ENCODE peak calls at places on chromosomes 13 and 19, in nine cellular contexts. One of them, this sample, is unnamed.

GRCh38 chr13:90918551-90918950 is 428.9 kb upstream of the MIR17HG start:
- DNase-seq in NCI-H187 treated with DMSO at 0.1 percent for 48 hours: no peak
- DNase-seq in anterior cingulate cortex: no peak
- DNase-seq in GM12865: no peak
- DNase-seq in brain microvascular endothelial cell: no peak
- DNase-seq in A673: peak
- DNase-seq in EH: no peak
- DNase-seq in HEK293T: no peak
- DNase-seq in activated effector memory CD4-positive, alpha-beta T cell treated with Interleukin-2 at 50 U/mL for 16 hours: no peak
- DNase-seq in this sample: peak

GRCh38 chr13:75881109-75881775 is 245.1 kb downstream of the LMO7 start:
- DNase-seq in NCI-H187 treated with DMSO at 0.1 percent for 48 hours: no peak
- DNase-seq in anterior cingulate cortex: no peak
- DNase-seq in GM12865: no peak
- DNase-seq in brain microvascular endothelial cell: no peak
- DNase-seq in A673: no peak
- DNase-seq in EH: no peak
- DNase-seq in HEK293T: no peak
- DNase-seq in activated effector memory CD4-positive, alpha-beta T cell treated with Interleukin-2 at 50 U/mL for 16 hours: no peak
- DNase-seq in this sample: peak

GRCh38 chr13:74151859-74152258 is 17.7 kb upstream of the KLF12 start:
- DNase-seq in NCI-H187 treated with DMSO at 0.1 percent for 48 hours: no peak
- DNase-seq in anterior cingulate cortex: no peak
- DNase-seq in GM12865: no peak
- DNase-seq in brain microvascular endothelial cell: no peak
- DNase-seq in A673: no peak
- DNase-seq in EH: no peak
- DNase-seq in HEK293T: no peak
- DNase-seq in activated effector memory CD4-positive, alpha-beta T cell treated with Interleukin-2 at 50 U/mL for 16 hours: no peak
- DNase-seq in this sample: no peak

GRCh38 chr19:11530432-11530831 is 1.5 kb upstream of the ECSIT start:
- DNase-seq in NCI-H187 treated with DMSO at 0.1 percent for 48 hours: no peak
- DNase-seq in anterior cingulate cortex: peak
- DNase-seq in GM12865: peak
- DNase-seq in brain microvascular endothelial cell: peak
- DNase-seq in A673: peak
- DNase-seq in EH: peak
- DNase-seq in HEK293T: peak
- DNase-seq in activated effector memory CD4-positive, alpha-beta T cell treated with Interleukin-2 at 50 U/mL for 16 hours: no peak
- DNase-seq in this sample: peak

GRCh38 chr19:36489920-36490415 is 607 bp upstream of the ZNF566 start:
- DNase-seq in NCI-H187 treated with DMSO at 0.1 percent for 48 hours: peak
- DNase-seq in anterior cingulate cortex: no peak
- DNase-seq in GM12865: peak
- DNase-seq in brain microvascular endothelial cell: peak
- DNase-seq in A673: peak
- DNase-seq in EH: peak
- DNase-seq in HEK293T: peak
- DNase-seq in activated effector memory CD4-positive, alpha-beta T cell treated with Interleukin-2 at 50 U/mL for 16 hours: no peak
- DNase-seq in this sample: no peak

GRCh38 chr19:16038196-16038695 is 38.0 kb upstream of the TPM4 start:
- DNase-seq in NCI-H187 treated with DMSO at 0.1 percent for 48 hours: no peak
- DNase-seq in anterior cingulate cortex: no peak
- DNase-seq in GM12865: no peak
- DNase-seq in brain microvascular endothelial cell: no peak
- DNase-seq in A673: no peak
- DNase-seq in EH: no peak
- DNase-seq in HEK293T: no peak
- DNase-seq in activated effector memory CD4-positive, alpha-beta T cell treated with Interleukin-2 at 50 U/mL for 16 hours: no peak
- DNase-seq in this sample: no peak

GRCh38 chr19:33409035-33409434 is 35.5 kb downstream of the CEBPG start:
- DNase-seq in NCI-H187 treated with DMSO at 0.1 percent for 48 hours: no peak
- DNase-seq in anterior cingulate cortex: no peak
- DNase-seq in GM12865: no peak
- DNase-seq in brain microvascular endothelial cell: no peak
- DNase-seq in A673: no peak
- DNase-seq in EH: no peak
- DNase-seq in HEK293T: no peak
- DNase-seq in activated effector memory CD4-positive, alpha-beta T cell treated with Interleukin-2 at 50 U/mL for 16 hours: no peak
- DNase-seq in this sample: no peak

GRCh38 chr19:1327125-1327524 is 41.5 kb downstream of the EFNA2 start:
- DNase-seq in NCI-H187 treated with DMSO at 0.1 percent for 48 hours: no peak
- DNase-seq in anterior cingulate cortex: no peak
- DNase-seq in GM12865: no peak
- DNase-seq in brain microvascular endothelial cell: no peak
- DNase-seq in A673: no peak
- DNase-seq in EH: no peak
- DNase-seq in HEK293T: no peak
- DNase-seq in activated effector memory CD4-positive, alpha-beta T cell treated with Interleukin-2 at 50 U/mL for 16 hours: no peak
- DNase-seq in this sample: no peak

GRCh38 chr19:18051887-18052286 is 34.8 kb downstream of the IL12RB1 start:
- DNase-seq in NCI-H187 treated with DMSO at 0.1 percent for 48 hours: no peak
- DNase-seq in anterior cingulate cortex: no peak
- DNase-seq in GM12865: no peak
- DNase-seq in brain microvascular endothelial cell: no peak
- DNase-seq in A673: no peak
- DNase-seq in EH: no peak
- DNase-seq in HEK293T: no peak
- DNase-seq in activated effector memory CD4-positive, alpha-beta T cell treated with Interleukin-2 at 50 U/mL for 16 hours: no peak
- DNase-seq in this sample: no peak

GRCh38 chr13:66809496-66809895 is 420.6 kb downstream of the PCDH9 start:
- DNase-seq in NCI-H187 treated with DMSO at 0.1 percent for 48 hours: no peak
- DNase-seq in anterior cingulate cortex: no peak
- DNase-seq in GM12865: no peak
- DNase-seq in brain microvascular endothelial cell: no peak
- DNase-seq in A673: no peak
- DNase-seq in EH: no peak
- DNase-seq in HEK293T: no peak
- DNase-seq in activated effector memory CD4-positive, alpha-beta T cell treated with Interleukin-2 at 50 U/mL for 16 hours: no peak
- DNase-seq in this sample: peak

GRCh38 chr13:25375727-25376358 is 4.1 kb downstream of the ATP8A2 start:
- DNase-seq in NCI-H187 treated with DMSO at 0.1 percent for 48 hours: no peak
- DNase-seq in anterior cingulate cortex: no peak
- DNase-seq in GM12865: peak
- DNase-seq in brain microvascular endothelial cell: peak
- DNase-seq in A673: peak
- DNase-seq in EH: peak
- DNase-seq in HEK293T: peak
- DNase-seq in activated effector memory CD4-positive, alpha-beta T cell treated with Interleukin-2 at 50 U/mL for 16 hours: no peak
- DNase-seq in this sample: peak

GRCh38 chr19:18590273-18591272 is 2.0 kb downstream of the REX1BD start:
- DNase-seq in NCI-H187 treated with DMSO at 0.1 percent for 48 hours: no peak
- DNase-seq in anterior cingulate cortex: peak
- DNase-seq in GM12865: peak
- DNase-seq in brain microvascular endothelial cell: peak
- DNase-seq in A673: peak
- DNase-seq in EH: peak
- DNase-seq in HEK293T: peak
- DNase-seq in activated effector memory CD4-positive, alpha-beta T cell treated with Interleukin-2 at 50 U/mL for 16 hours: no peak
- DNase-seq in this sample: peak

GRCh38 chr19:15449620-15450527 is at the start of gene WIZ:
- DNase-seq in NCI-H187 treated with DMSO at 0.1 percent for 48 hours: no peak
- DNase-seq in anterior cingulate cortex: peak
- DNase-seq in GM12865: peak
- DNase-seq in brain microvascular endothelial cell: peak
- DNase-seq in A673: peak
- DNase-seq in EH: peak
- DNase-seq in HEK293T: peak
- DNase-seq in activated effector memory CD4-positive, alpha-beta T cell treated with Interleukin-2 at 50 U/mL for 16 hours: peak
- DNase-seq in this sample: peak